ENCODE peak calls at places on chromosomes 7 and 10, in eight cellular contexts. H, W, R, Q, A, C, K and T are unnamed samples.

GRCh38 chr7:28433604-28434254 is 21.4 kb downstream of the CREB5 start:
- DNase-seq in R (no peak), W (no peak), C (no peak), K (peak; percentile 32), H (peak; percentile 48), A (no peak), Q (no peak), T (no peak)

GRCh38 chr7:154698726-154699291 is 304.1 kb downstream of the PAXIP1 start:
- DNase-seq in R (no peak), W (no peak), C (no peak), K (no peak), A (no peak), H (no peak), Q (no peak), T (no peak)

GRCh38 chr7:44382459-44383300 is 57.3 kb upstream of the CAMK2B start:
- DNase-seq in W (peak; percentile 3), C (no peak), K (no peak), Q (no peak), H (peak; percentile 34), A (no peak), R (peak; percentile 13), T (no peak)

GRCh38 chr7:101248276-101248675 is 3.4 kb upstream of the FIS1 start:
- DNase-seq in H (no peak), W (no peak), K (no peak), Q (no peak), A (no peak), C (no peak), R (no peak), T (no peak)

GRCh38 chr10:103153302-103153759 is 39.7 kb downstream of the NT5C2 start:
- DNase-seq in K (peak; percentile 37), Q (no peak), W (peak; percentile 34), C (no peak), A (no peak), R (no peak), H (peak; percentile 67), T (peak; percentile 19)

GRCh38 chr7:92665926-92666325 is 75.7 kb upstream of the FAM133B start:
- DNase-seq in R (no peak), H (no peak), K (no peak), Q (no peak), C (no peak), A (no peak), W (no peak), T (no peak)

GRCh38 chr7:116215550-116215949 is 5.2 kb downstream of the TES start:
- DNase-seq in A (no peak), W (no peak), K (no peak), Q (no peak), C (no peak), H (no peak), R (no peak), T (no peak)

GRCh38 chr7:108234981-108235450 is 104.9 kb upstream of the LAMB4 start:
- DNase-seq in R (no peak), H (peak; percentile 54), A (no peak), C (no peak), K (no peak), Q (no peak), W (peak; percentile 64), T (no peak)

GRCh38 chr7:44705434-44705833 is 43.2 kb upstream of the ZMIZ2 start:
- DNase-seq in A (no peak), Q (no peak), R (no peak), W (no peak), C (no peak), K (no peak), H (no peak), T (no peak)

GRCh38 chr7:86328801-86329433 is 314.8 kb upstream of the GRM3 start:
- DNase-seq in Q (no peak), A (no peak), R (no peak), K (no peak), H (no peak), W (no peak), C (no peak), T (no peak)

GRCh38 chr10:48309711-48310226 is 3.3 kb downstream of the MAPK8 start:
- DNase-seq in H (peak; percentile 75), W (peak; percentile 69), Q (peak; percentile 67), A (no peak), K (no peak), C (no peak), R (no peak), T (no peak)

GRCh38 chr7:20152511-20152910 is 64.7 kb downstream of the MACC1 start:
- DNase-seq in W (peak; percentile 56), R (no peak), H (no peak), Q (no peak), A (no peak), C (no peak), K (no peak), T (no peak)

GRCh38 chr10:37681617-37681999 is 175.8 kb downstream of the ZNF248 start:
- DNase-seq in R (no peak), H (no peak), W (no peak), A (no peak), Q (no peak), C (no peak), K (no peak), T (no peak)

GRCh38 chr10:116742367-116743265 is at the start of gene HSPA12A:
- DNase-seq in A (peak; percentile 78), K (peak; percentile 81), W (peak; percentile 78), Q (no peak), H (peak; percentile 93), R (peak; percentile 80), C (peak; percentile 77), T (peak; percentile 64)

GRCh38 chr10:16717617-16718395 is 99.4 kb downstream of the RSU1 start:
- DNase-seq in C (no peak), Q (no peak), H (peak; percentile 88), R (no peak), K (no peak), A (no peak), W (peak; percentile 84), T (no peak)

GRCh38 chr10:100019824-100020160 is 10.0 kb upstream of the DNMBP start:
- DNase-seq in K (no peak), C (no peak), R (no peak), H (no peak), Q (no peak), A (no peak), W (no peak), T (no peak)
- TF ChIP-seq CTCF in K (no peak), C (no peak), R (no peak), H (peak; percentile 10), Q (no peak), A (no peak), W (peak; percentile 29), T (no peak)

DNA sequence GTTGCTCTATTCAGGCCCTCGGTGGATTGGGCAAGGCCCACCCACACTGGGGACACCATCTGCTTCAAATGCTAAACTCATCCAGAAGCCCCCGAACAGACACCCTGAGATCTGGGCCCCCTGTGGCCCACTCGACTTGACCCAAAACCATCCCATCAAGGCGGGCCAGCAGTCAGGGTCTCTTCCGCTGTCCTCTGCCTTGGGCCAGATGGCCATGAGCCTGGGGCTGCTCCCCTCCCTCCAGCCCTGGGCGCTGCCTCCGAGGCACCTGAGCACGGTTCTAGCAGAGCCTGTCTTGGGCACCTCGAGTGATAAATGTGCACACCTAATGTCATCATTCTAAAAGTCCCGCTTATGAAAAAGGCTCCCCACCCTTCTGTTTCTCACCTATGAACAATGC is 449.4 kb downstream of the TCERG1L start:
- DNase-seq in K (no peak), H (no peak), W (no peak), C (no peak), A (no peak), Q (no peak), R (no peak), T (no peak)
- TF ChIP-seq CTCF in K (no peak), H (no peak), W (no peak), C (no peak), A (no peak), Q (no peak), R (no peak), T (no peak)

DNA sequence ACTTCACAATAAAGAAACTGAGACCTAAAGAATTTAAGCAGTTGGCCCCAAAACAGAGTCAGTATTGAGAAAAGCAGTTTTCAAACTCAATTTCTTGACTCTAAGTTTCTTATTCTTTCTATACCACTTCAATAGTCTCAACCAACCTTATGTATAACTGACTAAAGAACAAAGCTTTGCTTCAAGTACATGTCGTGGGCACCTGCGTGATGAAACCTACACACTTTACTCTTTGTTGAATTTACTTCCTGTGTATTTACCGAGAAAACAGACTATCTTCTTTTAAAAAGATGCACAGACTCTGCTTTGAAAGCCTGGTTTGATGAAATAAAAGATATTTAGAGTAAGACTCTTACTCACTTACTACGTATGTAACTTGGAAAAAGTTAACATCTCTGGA is 297.2 kb upstream of the CDC14C start:
- DNase-seq in Q (no peak), C (no peak), K (no peak), R (no peak), W (no peak), H (no peak), A (no peak), T (no peak)
- TF ChIP-seq CTCF in Q (no peak), C (no peak), K (no peak), R (no peak), W (no peak), H (no peak), A (no peak), T (no peak)

GRCh38 chr10:75401569-75402485 is at the start of gene ZNF503:
- DNase-seq in Q (peak; percentile 60), A (peak; percentile 97), C (peak; percentile 93), H (peak; percentile 97), R (peak; percentile 97), K (peak; percentile 98), W (peak; percentile 99), T (peak; percentile 94)
- TF ChIP-seq CTCF in Q (peak; percentile 8), A (no peak), C (peak; percentile 39), H (peak; percentile 38), R (no peak), K (peak; percentile 25), W (peak; percentile 35), T (peak; percentile 24)